ENCODE peak calls at places on chromosomes 11 and 22, in ten cellular contexts. S is HCT116, N is A549, F is body of pancreas, P is esophagus muscularis mucosa, K is H54, E is adrenal gland, J is uterus, M is lower leg skin, B is GM12878. Z is an unnamed sample.
A peak's percentile ranks its signal among the peaks of the same experiment; 100 is the strongest.

GRCh38 chr11:91243065-91243464 is 981.6 kb upstream of the FAT3 start:
- DNase-seq in S (no peak), N (no peak), F (no peak), P (no peak), K (no peak), E (no peak), J (no peak), M (no peak), B (no peak), Z (no peak)

GRCh38 chr11:30855383-30856006 is 269.3 kb upstream of the MPPED2 start:
- DNase-seq in S (no peak), N (no peak), F (no peak), P (no peak), K (no peak), E (no peak), J (no peak), M (no peak), B (no peak), Z (no peak)

GRCh38 chr11:113193894-113194293 is 120.5 kb upstream of the TTC12 start:
- DNase-seq in S (no peak), N (no peak), F (peak; percentile 19), P (no peak), K (no peak), E (peak; percentile 77), J (peak; percentile 88), M (peak; percentile 34), B (peak; percentile 11), Z (no peak)

GRCh38 chr11:82930229-82930628 is 28.7 kb downstream of the DDIAS start:
- DNase-seq in S (no peak), N (no peak), F (no peak), P (no peak), K (no peak), E (no peak), J (no peak), M (no peak), B (no peak), Z (no peak)

GRCh38 chr11:16148301-16148787 is 208.0 kb downstream of the SOX6 start:
- DNase-seq in S (no peak), N (no peak), F (no peak), P (no peak), K (no peak), E (no peak), J (no peak), M (no peak), B (no peak), Z (no peak)

GRCh38 chr22:45629469-45630089 is 42.1 kb upstream of the ATXN10 start:
- DNase-seq in S (no peak), N (no peak), F (no peak), P (no peak), K (no peak), E (no peak), J (no peak), M (no peak), B (no peak), Z (no peak)

GRCh38 chr11:74639533-74639932 is 47.2 kb downstream of the POLD3 start:
- DNase-seq in S (no peak), N (no peak), F (peak; percentile 19), P (no peak), K (no peak), E (no peak), J (no peak), M (no peak), B (no peak), Z (no peak)

GRCh38 chr11:60868682-60869450 is 1.5 kb downstream of the ZP1 start:
- DNase-seq in S (no peak), N (no peak), F (no peak), P (no peak), K (no peak), E (no peak), J (no peak), M (no peak), B (no peak), Z (no peak)

GRCh38 chr22:28408702-28409101 is 270.9 kb downstream of the TTC28 start:
- DNase-seq in S (no peak), N (no peak), F (no peak), P (no peak), K (no peak), E (no peak), J (no peak), M (no peak), B (no peak), Z (no peak)

GRCh38 chr22:20439928-20440575 is 2.4 kb upstream of the SCARF2 start:
- DNase-seq in S (no peak), N (no peak), F (no peak), P (no peak), K (no peak), E (no peak), J (no peak), M (no peak), B (no peak), Z (no peak)

GRCh38 chr22:41110968-41111367 is 18.6 kb downstream of the EP300 start:
- DNase-seq in S (no peak), N (no peak), F (no peak), P (no peak), K (no peak), E (no peak), J (no peak), M (no peak), B (no peak), Z (no peak)

GRCh38 chr11:111635706-111636045 is 33.4 kb downstream of the SIK2 start:
- DNase-seq in S (no peak), N (no peak), F (peak; percentile 53), P (no peak), K (no peak), E (no peak), J (peak; percentile 35), M (no peak), B (no peak), Z (no peak)

GRCh38 chr11:72297828-72298227 is 53.9 kb upstream of the PHOX2A start:
- DNase-seq in S (no peak), N (no peak), F (no peak), P (no peak), K (no peak), E (no peak), J (no peak), M (no peak), B (no peak), Z (peak; percentile 44)

GRCh38 chr11:76233196-76233921 is 27.1 kb upstream of the WNT11 start:
- DNase-seq in S (no peak), N (no peak), F (no peak), P (no peak), K (no peak), E (no peak), J (no peak), M (no peak), B (no peak), Z (no peak)

DNA sequence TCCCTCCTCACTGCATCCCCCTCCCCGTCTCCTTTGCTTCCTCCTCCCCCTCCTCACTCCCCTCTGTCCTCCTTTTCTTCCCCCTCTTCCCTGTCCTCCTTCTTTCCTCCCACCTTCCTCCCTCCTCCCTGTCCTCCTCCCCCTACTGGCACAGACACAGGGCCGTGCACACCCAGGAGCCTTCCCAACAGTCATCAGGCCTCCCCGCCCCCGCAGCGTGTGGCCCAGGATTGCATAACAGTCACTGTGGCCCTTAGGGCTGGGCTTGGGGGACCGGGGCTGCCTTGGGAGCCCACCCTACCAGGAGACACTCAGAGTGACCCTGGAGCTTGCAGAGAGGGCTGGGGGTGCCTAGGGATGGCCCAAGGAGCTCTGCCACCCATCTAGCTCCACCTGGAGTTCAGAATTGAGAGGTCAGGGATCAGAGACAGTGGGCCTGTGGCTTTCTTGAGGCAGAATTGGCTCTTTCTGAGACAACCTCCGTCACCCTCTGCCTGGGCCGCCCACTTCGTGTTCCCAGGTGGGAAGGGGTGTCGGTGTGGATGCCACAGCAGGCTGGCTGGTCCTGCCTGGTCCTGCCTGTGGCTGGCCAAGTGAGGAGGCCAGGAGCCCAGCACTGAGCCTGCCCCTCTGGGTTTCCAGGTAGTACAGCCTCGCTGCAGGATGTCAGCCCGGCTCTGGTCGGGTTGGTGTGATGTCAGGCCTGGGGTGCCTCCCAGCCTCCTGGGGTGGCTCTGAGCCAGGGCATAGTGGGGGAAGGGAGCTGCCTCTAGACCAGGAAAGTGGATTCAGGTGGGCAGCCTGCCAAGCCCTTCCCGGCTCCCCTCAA is 1.6 kb downstream of the SPI1 start:
- DNase-seq in S (no peak), N (no peak), F (no peak), P (no peak), K (no peak), E (peak; percentile 39), J (no peak), M (peak; percentile 24), B (no peak), Z (no peak)
- TF ChIP-seq POLR2A in S (no peak), N (peak; percentile 7), F (no peak), P (no peak), K (no peak), E (no peak), J (no peak), M (no peak), B (peak; percentile 47), Z (no peak)

DNA sequence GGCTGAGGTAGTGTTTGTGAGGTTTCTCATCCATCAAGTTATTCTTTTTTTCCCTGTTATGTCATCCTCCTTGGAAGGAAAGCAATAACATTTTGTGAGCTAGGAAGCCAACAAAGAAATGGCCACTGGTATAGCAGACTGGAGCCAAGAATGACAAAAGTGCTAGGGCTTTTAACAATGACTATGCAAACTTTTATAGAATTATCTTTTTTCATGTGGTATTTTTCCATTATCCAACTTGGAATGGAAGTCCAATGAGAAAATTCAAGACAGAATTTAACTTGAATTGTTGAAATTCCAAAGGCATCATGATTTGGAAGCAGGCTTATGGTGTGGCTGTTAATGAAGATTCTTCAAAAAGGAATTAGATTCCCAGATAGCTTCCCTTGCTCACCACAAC is 216.4 kb upstream of the PDGFD start:
- DNase-seq in S (no peak), N (no peak), F (no peak), P (no peak), K (no peak), E (no peak), J (no peak), M (no peak), B (no peak), Z (no peak)
- TF ChIP-seq POLR2A in S (no peak), N (no peak), F (no peak), P (no peak), K (no peak), E (no peak), J (no peak), M (no peak), B (no peak), Z (no peak)

DNA sequence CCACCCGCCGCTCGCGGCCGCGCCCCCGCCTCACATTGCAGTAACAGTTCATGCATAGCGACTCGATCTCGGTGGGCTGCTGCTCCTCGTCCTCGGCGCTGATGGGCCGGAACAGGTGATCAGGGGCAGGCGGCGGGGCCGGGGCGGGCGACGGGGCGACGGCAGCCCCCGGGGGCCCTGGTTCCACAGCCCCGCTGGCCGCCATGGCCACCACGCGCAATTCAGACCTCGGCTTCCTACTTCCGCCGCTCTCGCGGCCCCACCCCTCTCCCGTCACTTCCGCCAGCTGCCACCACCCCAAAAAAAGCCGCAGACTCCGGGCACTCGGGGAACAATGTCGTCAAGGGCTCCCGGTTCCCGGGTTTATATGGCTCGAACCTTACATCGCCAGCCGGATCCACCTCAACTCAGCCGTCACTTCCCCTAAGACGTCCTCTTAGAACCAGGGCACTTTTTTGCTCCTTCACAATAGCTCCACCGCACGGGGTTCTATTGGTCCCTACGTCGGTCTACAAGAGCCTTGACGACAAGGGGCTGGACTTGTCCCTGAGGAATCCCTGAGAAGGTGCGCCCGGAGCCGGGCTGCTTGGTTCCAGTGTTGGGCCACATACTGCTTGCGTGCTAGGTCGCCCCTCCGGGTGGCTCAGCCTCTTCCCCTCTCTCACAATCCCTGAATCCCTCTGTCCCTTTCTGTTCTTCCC is at the start of gene ZPR1:
- DNase-seq in S (peak; percentile 56), N (peak; percentile 82), F (peak; percentile 81), P (peak; percentile 95), K (peak; percentile 72), E (peak; percentile 79), J (peak; percentile 77), M (peak; percentile 76), B (no peak), Z (peak; percentile 92)
- TF ChIP-seq POLR2A in S (no peak), N (peak; percentile 76), F (peak; percentile 77), P (peak; percentile 45), K (peak; percentile 60), E (no peak), J (peak; percentile 33), M (peak; percentile 27), B (peak; percentile 96), Z (peak; percentile 86)

GRCh38 chr11:69634590-69634989 is 6.4 kb upstream of the CCND1 start:
- DNase-seq in S (no peak), N (no peak), F (peak; percentile 22), P (no peak), K (no peak), E (peak; percentile 64), J (no peak), M (no peak), B (no peak), Z (no peak)
- TF ChIP-seq POLR2A in S (no peak), N (no peak), F (no peak), P (no peak), K (no peak), E (no peak), J (no peak), M (no peak), B (no peak), Z (no peak)

Z was measured in GM12891.